ENCODE peak calls at places on chromosome 3, in five cellular contexts. C is uterus; B is mucosa of descending colon; U is H9; V is stimulated activated CD4-positive, alpha-beta T cell treated with anti-CD3 and anti-CD28 coated beads, Interleukin-4, amount 100 ng/mL, for 48 hours. X is an unnamed sample.
A peak's percentile ranks its signal among the peaks of the same experiment; 100 is the strongest.

GRCh38 chr3:72165337-72165736 is 380.4 kb upstream of the PROK2 start:
- DNase-seq in B (no peak), C (no peak), V (no peak), U (no peak), X (no peak)

GRCh38 chr3:122682016-122682374 is 1.4 kb downstream of the PARP14 start:
- DNase-seq in V (no peak), B (no peak), C (no peak), U (no peak), X (no peak)

GRCh38 chr3:46236294-46237054 is 5.8 kb upstream of the CCR3 start:
- DNase-seq in U (no peak), C (no peak), B (no peak), V (no peak), X (no peak)

GRCh38 chr3:108131105-108131794 is 40.4 kb upstream of the CD47 start:
- DNase-seq in C (no peak), V (no peak), U (no peak), B (no peak), X (no peak)

GRCh38 chr3:52835766-52836470 is 1.1 kb upstream of the MUSTN1 start:
- DNase-seq in C (no peak), V (no peak), B (no peak), U (no peak), X (no peak)

GRCh38 chr3:178382388-178383061 is 153.7 kb upstream of the KCNMB2 start:
- DNase-seq in V (no peak), U (no peak), B (no peak), C (no peak), X (no peak)

GRCh38 chr3:41997702-41998551 is 36.0 kb upstream of the ULK4 start:
- DNase-seq in V (no peak), B (no peak), U (peak; percentile 55), C (no peak), X (no peak)

GRCh38 chr3:129602730-129603560 is 3.5 kb downstream of the PLXND1 start:
- DNase-seq in B (no peak), U (peak; percentile 79), C (peak; percentile 92), V (no peak), X (no peak)

GRCh38 chr3:14839236-14839635 is 20.5 kb downstream of the FGD5 start:
- DNase-seq in U (peak; percentile 30), V (no peak), C (no peak), B (no peak), X (no peak)

GRCh38 chr3:150239764-150240163 is 168.3 kb upstream of the TSC22D2 start:
- DNase-seq in C (no peak), V (no peak), B (no peak), U (no peak), X (no peak)

GRCh38 chr3:156492801-156493261 is 62.1 kb downstream of the SSR3 start:
- DNase-seq in B (no peak), U (no peak), C (no peak), V (no peak), X (no peak)